ENCODE peak calls at places on chromosome 18, in eight cellular contexts. L is MG63, V is islet precursor cell, W is glutamatergic neuron, C is T-cell, A is iris pigment epithelial cell, Y is bronchial epithelial cell, R is endothelial cell of umbilical vein. B is an unnamed sample.

GRCh38 chr18:5197032-5197434 is at the start of gene AKAIN1:
- DNase-seq in V (peak), R (peak), L (peak), Y (no peak), A (peak), C (no peak), W (peak), B (no peak)

GRCh38 chr18:21047116-21047515 is 64.5 kb downstream of the ROCK1 start:
- DNase-seq in Y (no peak), L (no peak), C (no peak), W (no peak), R (no peak), A (no peak), V (no peak), B (no peak)

GRCh38 chr18:21741511-21742322 is 1.1 kb downstream of the MIB1 start:
- DNase-seq in L (peak), C (peak), Y (no peak), A (peak), R (peak), V (no peak), W (peak), B (peak)

GRCh38 chr18:56333146-56333545 is 305.2 kb downstream of the TXNL1 start:
- DNase-seq in R (no peak), V (no peak), W (no peak), L (no peak), Y (no peak), A (no peak), C (no peak), B (no peak)

GRCh38 chr18:11767935-11768334 is 78.9 kb downstream of the GNAL start:
- DNase-seq in A (peak), C (no peak), L (no peak), V (no peak), Y (peak), R (no peak), W (no peak), B (no peak)

GRCh38 chr18:7945882-7946281 is 378.8 kb downstream of the PTPRM start:
- DNase-seq in W (no peak), A (peak), R (peak), L (peak), V (no peak), C (no peak), Y (peak), B (no peak)

GRCh38 chr18:52894801-52895200 is 554.8 kb downstream of the DCC start:
- DNase-seq in A (no peak), C (no peak), V (no peak), W (no peak), R (no peak), L (no peak), Y (no peak), B (no peak)

GRCh38 chr18:61865466-61866165 is 27.2 kb downstream of the RNF152 start:
- DNase-seq in Y (no peak), L (no peak), A (peak), V (no peak), C (no peak), R (no peak), W (no peak), B (no peak)

GRCh38 chr18:3074094-3074493 is 61.1 kb upstream of the LPIN2 start:
- DNase-seq in C (no peak), W (no peak), V (peak), Y (no peak), L (no peak), A (no peak), R (no peak), B (no peak)

GRCh38 chr18:41071826-41072225 is 883.2 kb upstream of the PIK3C3 start:
- DNase-seq in Y (no peak), C (no peak), V (no peak), W (no peak), A (no peak), L (no peak), R (no peak), B (no peak)

GRCh38 chr18:57909620-57910019 is 106.5 kb upstream of the ATP8B1 start:
- DNase-seq in C (no peak), L (peak), A (peak), W (no peak), R (no peak), V (peak), Y (peak), B (no peak)

GRCh38 chr18:55100817-55101457 is 141.7 kb upstream of the CCDC68 start:
- DNase-seq in Y (peak), A (peak), W (no peak), C (no peak), R (peak), L (no peak), V (no peak), B (no peak)

GRCh38 chr18:61605376-61606067 is 272.3 kb downstream of the CDH20 start:
- DNase-seq in W (no peak), C (no peak), V (no peak), A (peak), Y (no peak), L (no peak), R (no peak), B (no peak)

GRCh38 chr18:55220523-55220922 is 261.3 kb upstream of the CCDC68 start:
- DNase-seq in V (no peak), L (no peak), R (no peak), A (no peak), C (no peak), W (no peak), Y (no peak), B (no peak)

GRCh38 chr18:68428666-68429065 is 286.2 kb downstream of the TMX3 start:
- DNase-seq in W (no peak), V (no peak), C (no peak), A (no peak), R (no peak), L (no peak), Y (no peak), B (no peak)

GRCh38 chr18:60649107-60649506 is 276.5 kb upstream of the MC4R start:
- DNase-seq in L (no peak), V (no peak), R (no peak), Y (no peak), C (no peak), A (no peak), W (no peak), B (no peak)

B was measured in stimulated activated naive CD4-positive, alpha-beta T cell.